ENCODE peak calls at places on chromosome 3, in eight cellular contexts. F is ovary; K is transverse colon; S is K562; O is thyroid gland; U is CD8-positive, alpha-beta memory T cell; C is Peyer's patch; R is RWPE2. X is an unnamed sample. For H3K4me1, the result is how much of the 10 kb centered on the place peaks cover.

GRCh38 chr3:153901152-153901551 is 220.0 kb upstream of the ARHGEF26 start:
- DNase-seq in R (no peak), U (no peak), S (no peak), F (no peak), K (no peak), O (no peak), C (no peak), X (no peak)

GRCh38 chr3:195755391-195755790 is 34.6 kb downstream of the MUC20 start:
- DNase-seq in C (peak), F (no peak), R (no peak), K (no peak), O (no peak), S (no peak), U (no peak), X (no peak)

GRCh38 chr3:3734881-3735280 is 64.3 kb upstream of the LRRN1 start:
- DNase-seq in R (no peak), S (no peak), U (no peak), K (no peak), C (no peak), F (no peak), O (peak), X (no peak)

GRCh38 chr3:124888482-124889441 is 1.6 kb upstream of the ITGB5 start:
- DNase-seq in S (no peak), U (no peak), C (no peak), K (no peak), R (no peak), F (no peak), O (no peak), X (no peak)

GRCh38 chr3:112470791-112471190 is 28.5 kb downstream of the BTLA start:
- DNase-seq in R (no peak), O (no peak), F (no peak), U (no peak), K (no peak), S (no peak), C (no peak), X (no peak)

GRCh38 chr3:16824085-16824696 is 60.6 kb upstream of the PLCL2 start:
- DNase-seq in U (no peak), S (no peak), C (no peak), F (no peak), O (no peak), K (no peak), R (no peak), X (no peak)

GRCh38 chr3:135147657-135148056 is 352.6 kb downstream of the EPHB1 start:
- DNase-seq in U (no peak), O (no peak), F (no peak), K (no peak), C (no peak), R (no peak), S (no peak), X (no peak)

GRCh38 chr3:120506828-120507774 is 56.3 kb upstream of the FSTL1 start:
- DNase-seq in C (no peak), R (no peak), K (peak), U (no peak), O (peak), S (peak), F (no peak), X (no peak)

GRCh38 chr3:60065227-60065868 is 1015.5 kb upstream of the CFAP20DC start:
- DNase-seq in R (no peak), O (no peak), C (no peak), U (no peak), F (no peak), K (no peak), S (no peak), X (no peak)

GRCh38 chr3:48157950-48158376 is 30.3 kb downstream of the CDC25A start:
- DNase-seq in U (peak), O (peak), S (peak), R (no peak), K (peak), F (peak), C (peak), X (peak)

GRCh38 chr3:87002346-87002745 is 11.4 kb upstream of the VGLL3 start:
- DNase-seq in S (no peak), O (no peak), K (no peak), C (no peak), F (no peak), U (no peak), R (no peak), X (no peak)

GRCh38 chr3:111714305-111714704 is 119.2 kb upstream of the ZBED2 start:
- DNase-seq in U (no peak), R (no peak), S (no peak), C (no peak), K (no peak), O (no peak), F (no peak), X (no peak)

GRCh38 chr3:185042357-185042756 is 110.5 kb downstream of the C3orf70 start:
- DNase-seq in K (no peak), F (no peak), C (no peak), O (no peak), S (no peak), U (no peak), R (no peak), X (no peak)

GRCh38 chr3:42066516-42067181 is 24.5 kb upstream of the TRAK1 start:
- DNase-seq in S (no peak), U (no peak), F (no peak), K (no peak), O (no peak), C (no peak), R (no peak), X (no peak)

GRCh38 chr3:6965881-6966280 is 105.0 kb downstream of the GRM7 start:
- DNase-seq in R (no peak), C (no peak), S (no peak), K (no peak), F (no peak), U (no peak), O (no peak), X (no peak)

GRCh38 chr3:130699765-130700164 is 46.9 kb downstream of the PIK3R4 start:
- DNase-seq in C (no peak), O (no peak), S (peak), R (no peak), F (no peak), U (no peak), K (no peak), X (no peak)

GRCh38 chr3:37040231-37040630 is 46.9 kb downstream of the MLH1 start:
- DNase-seq in R (no peak), F (no peak), U (no peak), S (no peak), K (no peak), C (no peak), O (no peak), X (no peak)

GRCh38 chr3:11954312-11954934 is 49.8 kb upstream of the SYN2 start:
- DNase-seq in R (no peak), F (peak), C (peak), S (peak), K (peak), U (no peak), O (no peak), X (no peak)

GRCh38 chr3:37279226-37279625 is 104.8 kb upstream of the LRRFIP2 start:
- DNase-seq in U (no peak), O (no peak), C (no peak), K (no peak), R (no peak), F (no peak), S (no peak), X (no peak)

GRCh38 chr3:17945018-17945798 is 202.8 kb upstream of the TBC1D5 start:
- DNase-seq in R (no peak), C (no peak), U (no peak), K (no peak), F (no peak), O (no peak), S (no peak), X (no peak)

GRCh38 chr3:88038561-88038960 is 20.2 kb downstream of the CGGBP1 start:
- DNase-seq in O (no peak), K (no peak), U (no peak), C (no peak), F (no peak), S (no peak), R (no peak), X (no peak)

GRCh38 chr3:112634786-112635541 is 6.0 kb downstream of the CCDC80 start:
- DNase-seq in K (no peak), U (no peak), O (no peak), C (no peak), S (no peak), F (no peak), R (no peak), X (no peak)

GRCh38 chr3:71652786-71653419 is 69.4 kb upstream of the FOXP1 start:
- DNase-seq in F (no peak), O (peak), C (no peak), U (no peak), R (no peak), K (peak), S (peak), X (peak)

GRCh38 chr3:193826126-193826795 is 233.3 kb downstream of the OPA1 start:
- DNase-seq in F (peak), R (no peak), O (peak), K (peak), C (no peak), S (peak), U (no peak), X (no peak)

GRCh38 chr3:120451670-120452220 is 953 bp upstream of the FSTL1 start:
- DNase-seq in R (no peak), K (no peak), F (no peak), S (no peak), O (no peak), C (no peak), U (no peak), X (no peak)

GRCh38 chr3:184145120-184145524 is 10.0 kb downstream of the EIF2B5 start:
- DNase-seq in U (no peak), F (no peak), K (peak), C (peak), S (peak), O (peak), R (no peak), X (peak)

GRCh38 chr3:53102601-53103147 is 27.6 kb downstream of the RFT1 start:
- DNase-seq in R (no peak), F (no peak), S (peak), U (no peak), K (peak), O (no peak), C (no peak), X (no peak)

GRCh38 chr3:129439381-129439816 is 349 bp downstream of the MBD4 start:
- DNase-seq in K (peak), S (peak), O (peak), R (no peak), U (peak), C (no peak), F (no peak), X (peak)
- H3K4me1 ChIP-seq in K (under half), S (under half), O (under half), R (under half), U (half or more), C (under half), F (under half), X (half or more)

GRCh38 chr3:141231923-141232861 is 567 bp downstream of the PXYLP1 start:
- DNase-seq in S (peak), O (peak), U (peak), F (peak), C (peak), K (peak), R (no peak), X (peak)

GRCh38 chr3:141229132-141229531 is 2.5 kb upstream of the PXYLP1 start:
- DNase-seq in K (no peak), F (no peak), O (no peak), S (no peak), U (no peak), R (no peak), C (no peak), X (no peak)

GRCh38 chr3:141233457-141234161 is 2.0 kb downstream of the PXYLP1 start:
- DNase-seq in S (no peak), R (no peak), U (no peak), K (no peak), O (no peak), C (no peak), F (no peak), X (no peak)

GRCh38 chr3:141230293-141230692 is 1.3 kb upstream of the PXYLP1 start:
- DNase-seq in S (no peak), K (no peak), F (no peak), C (no peak), U (no peak), O (no peak), R (no peak), X (no peak)

DNA sequence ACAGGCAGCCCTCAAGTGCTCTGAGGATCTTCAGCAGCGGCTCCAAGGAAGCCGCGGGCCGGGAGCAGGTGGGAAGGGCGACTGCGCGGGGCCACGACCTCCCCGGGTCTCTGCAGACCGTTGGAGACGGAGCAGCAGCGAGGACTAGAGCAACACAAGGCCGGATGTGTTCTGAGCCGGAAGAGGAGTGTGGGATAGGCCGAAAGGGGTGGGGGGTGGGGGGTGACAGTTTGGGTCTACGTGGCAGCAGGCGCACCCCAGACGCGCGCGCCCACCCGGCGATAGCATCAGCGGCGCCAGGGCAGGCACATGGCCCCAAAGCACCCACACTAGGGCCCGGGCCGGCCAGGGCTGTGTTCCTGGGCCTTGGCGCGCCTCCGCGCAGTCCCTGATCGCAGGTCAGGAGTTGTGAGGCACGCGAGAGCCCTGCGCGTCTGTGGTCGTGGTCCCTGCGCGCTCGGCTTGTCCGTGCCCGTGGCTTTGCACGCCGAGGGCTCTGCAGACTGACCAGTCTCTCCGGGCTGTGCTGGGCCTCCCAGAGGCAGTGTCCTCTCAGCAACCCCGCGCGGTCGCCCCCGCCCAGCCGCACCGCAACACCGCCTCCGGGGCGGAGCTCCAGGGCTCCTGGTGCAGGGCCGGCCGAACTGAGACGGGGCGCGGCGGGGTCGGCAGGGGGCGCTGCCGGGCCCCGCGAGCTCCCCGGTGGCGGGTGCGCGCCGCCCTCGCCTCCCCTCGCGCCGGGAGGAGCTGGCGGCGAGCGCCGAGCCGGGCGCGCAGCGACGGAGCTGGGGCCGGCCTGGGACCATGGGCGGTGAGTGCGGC is at the start of gene PXYLP1:
- DNase-seq in C (peak), F (peak), U (peak), O (peak), S (peak), K (peak), R (peak), X (peak)
- H3K4me3 ChIP-seq in C (peak), F (peak), U (peak), O (peak), S (peak), K (peak), R (peak), X (peak)

GRCh38 chr3:46955801-46956259 is 20.7 kb downstream of the CCDC12 start:
- DNase-seq in U (no peak), C (peak), R (no peak), F (no peak), S (no peak), O (no peak), K (peak), X (no peak)
- H3K4me1 ChIP-seq in U (half or more), C (under half), R (under half), F (under half), S (half or more), O (under half), K (half or more), X (half or more)

GRCh38 chr3:39754549-39754948 is 54.9 kb upstream of the MYRIP start:
- DNase-seq in R (no peak), F (no peak), C (no peak), S (no peak), U (no peak), K (no peak), O (no peak), X (no peak)

GRCh38 chr3:39752751-39753150 is 56.7 kb upstream of the MYRIP start:
- DNase-seq in U (no peak), O (no peak), S (no peak), K (no peak), F (no peak), C (no peak), R (no peak), X (no peak)

GRCh38 chr3:39753361-39753760 is 56.0 kb upstream of the MYRIP start:
- DNase-seq in S (no peak), R (no peak), O (no peak), K (no peak), F (no peak), U (no peak), C (no peak), X (no peak)

GRCh38 chr3:39757312-39757711 is 52.1 kb upstream of the MYRIP start:
- DNase-seq in K (no peak), U (no peak), R (no peak), C (no peak), S (no peak), O (no peak), F (no peak), X (no peak)

DNA sequence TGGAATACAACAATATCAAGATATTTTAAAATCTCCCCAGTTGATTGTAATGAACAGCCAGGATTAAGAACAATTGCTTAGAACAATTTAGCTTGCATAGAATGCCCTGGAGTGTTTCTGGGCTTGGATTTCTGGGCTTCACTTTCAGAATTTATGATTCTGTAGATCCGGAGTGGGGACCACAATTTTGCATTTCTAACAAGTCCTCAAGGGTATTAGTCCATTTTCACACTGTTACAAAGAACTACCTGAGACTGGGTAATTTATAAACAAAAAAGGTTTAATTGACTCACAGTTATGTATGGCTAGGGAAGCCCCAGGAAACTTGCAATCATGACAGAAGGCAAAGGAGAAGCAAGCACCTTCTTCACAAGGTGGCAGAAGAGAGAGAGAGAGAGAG is 54.3 kb upstream of the MYRIP start:
- DNase-seq in O (no peak), R (no peak), K (no peak), U (no peak), S (no peak), F (no peak), C (no peak), X (no peak)
- H3K4me3 ChIP-seq in O (no peak), R (no peak), K (no peak), U (no peak), S (no peak), F (no peak), C (no peak), X (no peak)